ENCODE peak calls at places on chromosomes 4 and X, in ten cellular contexts. T, D, I, O, G, A, W, E, P and S are unnamed samples.

GRCh38 chr4:100063355-100063754 is 113.3 kb upstream of the H2AZ1 start:
- DNase-seq in T (no peak), E (peak; percentile 47), A (no peak), I (no peak), D (no peak), P (no peak), O (no peak), G (no peak), W (no peak), S (peak; percentile 41)

GRCh38 chrX:44619039-44619438 is 76.4 kb upstream of the FUNDC1 start:
- DNase-seq in I (no peak), O (no peak), T (no peak), W (no peak), E (no peak), A (no peak), P (no peak), G (no peak), D (no peak), S (no peak)

GRCh38 chrX:53471346-53471745 is 37.2 kb upstream of the HSD17B10 start:
- DNase-seq in T (no peak), W (no peak), O (no peak), A (no peak), D (no peak), G (no peak), I (no peak), E (no peak), P (no peak), S (no peak)

GRCh38 chrX:30735839-30736238 is 82.6 kb downstream of the GK start:
- DNase-seq in E (peak; percentile 62), T (peak; percentile 2), P (peak; percentile 70), I (peak; percentile 66), O (peak; percentile 64), G (peak; percentile 23), W (peak; percentile 47), D (peak; percentile 15), A (peak; percentile 59), S (peak; percentile 84)

GRCh38 chr4:177016541-177017141 is 223.9 kb upstream of the VEGFC start:
- DNase-seq in P (no peak), G (no peak), D (no peak), T (no peak), I (no peak), A (no peak), W (peak; percentile 79), O (no peak), E (peak; percentile 74), S (peak; percentile 14)

GRCh38 chrX:108261541-108262218 is 170.1 kb downstream of the ATG4A start:
- DNase-seq in G (no peak), E (peak; percentile 55), T (no peak), O (no peak), A (no peak), P (no peak), I (no peak), D (no peak), W (peak; percentile 93), S (peak; percentile 83)

GRCh38 chr4:122762966-122763716 is 30.6 kb downstream of the BBS12 start:
- DNase-seq in P (no peak), E (no peak), D (no peak), G (no peak), O (no peak), A (no peak), T (no peak), W (no peak), I (no peak), S (no peak)

GRCh38 chr4:107854326-107855030 is 29.7 kb downstream of the SGMS2 start:
- DNase-seq in T (no peak), G (no peak), I (no peak), O (no peak), D (no peak), E (peak; percentile 48), A (no peak), P (no peak), W (no peak), S (peak; percentile 55)

GRCh38 chr4:85595796-85596559 is 121.0 kb downstream of the ARHGAP24 start:
- DNase-seq in A (peak; percentile 42), D (no peak), W (no peak), T (no peak), E (no peak), G (no peak), I (no peak), O (no peak), P (no peak), S (no peak)

GRCh38 chr4:186760576-186760975 is 36.9 kb upstream of the FAT1 start:
- DNase-seq in I (no peak), G (no peak), P (no peak), W (peak; percentile 76), O (no peak), E (peak; percentile 78), D (no peak), T (no peak), A (no peak), S (peak; percentile 43)

GRCh38 chr4:20447103-20447502 is 195.4 kb downstream of the SLIT2 start:
- DNase-seq in G (no peak), D (no peak), P (no peak), T (no peak), O (no peak), W (no peak), A (no peak), E (no peak), I (no peak), S (no peak)

GRCh38 chr4:152734699-152735050 is 44.9 kb downstream of the TIGD4 start:
- DNase-seq in G (no peak), P (no peak), O (no peak), I (no peak), T (no peak), D (no peak), A (no peak), W (no peak), E (no peak), S (no peak)

GRCh38 chr4:41287005-41287404 is 30.3 kb downstream of the UCHL1 start:
- DNase-seq in T (no peak), E (peak; percentile 36), P (no peak), O (no peak), W (no peak), A (no peak), G (no peak), I (no peak), D (no peak), S (peak; percentile 62)

GRCh38 chr4:122341906-122342305 is 36.9 kb upstream of the ADAD1 start:
- DNase-seq in I (no peak), G (no peak), P (no peak), D (no peak), A (no peak), T (peak; percentile 3), O (no peak), E (peak; percentile 64), W (peak; percentile 78), S (peak; percentile 30)

GRCh38 chrX:129996120-129996519 is 13.7 kb downstream of the BCORL1 start:
- DNase-seq in A (no peak), G (no peak), D (no peak), W (peak; percentile 13), O (no peak), E (peak; percentile 50), P (no peak), T (peak; percentile 70), I (no peak), S (peak; percentile 61)

GRCh38 chr4:44016582-44017421 is 431.8 kb downstream of the KCTD8 start:
- DNase-seq in E (peak; percentile 40), D (no peak), G (no peak), P (peak; percentile 9), T (peak; percentile 3), I (no peak), A (no peak), W (no peak), O (no peak), S (no peak)

GRCh38 chr4:1031346-1031745 is 19.9 kb downstream of the FGFRL1 start:
- DNase-seq in A (no peak), I (no peak), W (no peak), O (no peak), D (no peak), G (no peak), E (no peak), P (no peak), T (no peak), S (no peak)

GRCh38 chr4:95528388-95528787 is 20.4 kb downstream of the UNC5C start:
- DNase-seq in I (no peak), O (no peak), D (no peak), G (no peak), E (no peak), P (no peak), A (no peak), W (no peak), T (no peak), S (no peak)

GRCh38 chrX:45767021-45767491 is 566.4 kb upstream of the DIPK2B start:
- DNase-seq in D (no peak), O (no peak), T (no peak), E (peak; percentile 52), G (no peak), A (no peak), W (peak; percentile 75), P (no peak), I (no peak), S (peak; percentile 35)

GRCh38 chr4:64617813-64618212 is 208.6 kb upstream of the TECRL start:
- DNase-seq in A (no peak), W (peak; percentile 4), D (no peak), P (no peak), G (no peak), E (peak; percentile 48), O (no peak), T (no peak), I (no peak), S (peak; percentile 77)

GRCh38 chrX:40173662-40174593 is 76.2 kb upstream of the BCOR start:
- DNase-seq in D (no peak), I (peak; percentile 63), A (peak; percentile 63), T (no peak), E (peak; percentile 41), P (peak; percentile 85), G (no peak), O (peak; percentile 81), W (no peak), S (peak; percentile 70)

GRCh38 chr4:12122316-12122715 is 693.6 kb upstream of the HS3ST1 start:
- DNase-seq in P (no peak), W (no peak), A (no peak), T (no peak), I (no peak), E (no peak), G (no peak), O (no peak), D (no peak), S (no peak)